ENCODE peak calls at places on chromosomes 1 and 21, in seven cellular contexts. S is KBM-7; Q is GM13977; O is mucosa of descending colon; C is AG04449; U is astrocyte of the spinal cord; G is stimulated activated effector memory CD8-positive, alpha-beta T cell treated with anti-CD3 and anti-CD28 coated beads, Interleukin-12 subunit alpha, Interleukin-12 subunit beta, amount 100 ng/mL, for 72 hours. X is an unnamed sample.
A peak's percentile ranks its signal among the peaks of the same experiment; 100 is the strongest.

GRCh38 chr1:150543500-150544143 is 5.6 kb upstream of the ADAMTSL4 start:
- DNase-seq in C (no peak), G (no peak), Q (no peak), O (no peak), U (no peak), S (no peak), X (peak; percentile 29)

GRCh38 chr1:12472798-12473551 is 145.0 kb downstream of the DHRS3 start:
- DNase-seq in O (no peak), C (no peak), G (peak; percentile 45), Q (no peak), U (no peak), S (no peak), X (no peak)

GRCh38 chr1:43493661-43494450 is 36.8 kb upstream of the PTPRF start:
- DNase-seq in Q (no peak), O (no peak), G (no peak), S (no peak), C (no peak), U (peak; percentile 14), X (no peak)

GRCh38 chr1:74731399-74732052 is 1.3 kb downstream of the CRYZ start:
- DNase-seq in O (no peak), S (no peak), Q (peak; percentile 38), C (no peak), U (no peak), G (no peak), X (no peak)

GRCh38 chr1:68142461-68142860 is 89.9 kb downstream of the WLS start:
- DNase-seq in G (no peak), O (no peak), C (no peak), Q (no peak), U (no peak), S (no peak), X (no peak)

GRCh38 chr1:204683284-204684205 is 2.0 kb downstream of the LRRN2 start:
- DNase-seq in S (no peak), Q (no peak), O (no peak), U (no peak), C (no peak), G (no peak), X (no peak)

GRCh38 chr1:74584185-74584584 is 71.8 kb upstream of the LRRC53 start:
- DNase-seq in O (no peak), Q (no peak), G (no peak), C (no peak), U (no peak), S (no peak), X (no peak)

GRCh38 chr1:163771637-163772036 is 449.9 kb downstream of the NUF2 start:
- DNase-seq in G (no peak), U (no peak), S (no peak), Q (no peak), C (no peak), O (no peak), X (no peak)

GRCh38 chr1:155228096-155228427 is 19.6 kb downstream of the MTX1 start:
- DNase-seq in Q (no peak), C (no peak), G (no peak), S (no peak), O (no peak), U (no peak), X (no peak)

GRCh38 chr1:68057564-68057963 is 7.1 kb upstream of the DIRAS3 start:
- DNase-seq in G (no peak), S (no peak), O (no peak), C (no peak), Q (no peak), U (no peak), X (no peak)

GRCh38 chr1:87961992-87962391 is 633.3 kb downstream of the LMO4 start:
- DNase-seq in U (no peak), G (no peak), S (no peak), Q (no peak), O (no peak), C (no peak), X (peak; percentile 4)

GRCh38 chr1:147640553-147641165 is 29.7 kb downstream of the ACP6 start:
- DNase-seq in C (peak; percentile 24), U (peak; percentile 72), Q (peak; percentile 81), S (peak; percentile 75), O (peak; percentile 76), G (peak; percentile 65), X (peak; percentile 37)

GRCh38 chr1:21938791-21939538 is 1.9 kb upstream of the HSPG2 start:
- DNase-seq in U (no peak), C (no peak), O (peak; percentile 21), G (no peak), S (no peak), Q (no peak), X (no peak)

GRCh38 chr21:45403825-45404725 is 890 bp upstream of the COL18A1 start:
- DNase-seq in U (peak; percentile 59), Q (no peak), O (peak; percentile 39), S (no peak), C (no peak), G (no peak), X (no peak)

GRCh38 chr1:2229032-2229920 is 1.2 kb downstream of the SKI start:
- DNase-seq in C (no peak), U (peak; percentile 55), S (peak; percentile 59), O (peak; percentile 82), G (no peak), Q (peak; percentile 75), X (peak; percentile 29)

GRCh38 chr1:227255086-227255732 is 63.1 kb downstream of the CDC42BPA start:
- DNase-seq in S (no peak), Q (no peak), O (no peak), G (no peak), C (no peak), U (no peak), X (no peak)

GRCh38 chr21:19322360-19322759 is 918.8 kb upstream of the TMPRSS15 start:
- DNase-seq in Q (no peak), C (no peak), G (no peak), U (peak; percentile 7), O (no peak), S (peak; percentile 28), X (no peak)

GRCh38 chr1:159121526-159121925 is 45.0 kb upstream of the AIM2 start:
- DNase-seq in C (no peak), S (no peak), Q (no peak), O (no peak), G (no peak), U (no peak), X (no peak)

GRCh38 chr1:41728403-41729202 is 190.1 kb downstream of the HIVEP3 start:
- DNase-seq in S (no peak), O (peak; percentile 43), Q (peak; percentile 87), C (no peak), U (no peak), G (peak; percentile 57), X (peak; percentile 78)

GRCh38 chr1:37394574-37395464 is 79.6 kb upstream of the ZC3H12A start:
- DNase-seq in O (no peak), U (no peak), C (no peak), Q (no peak), G (no peak), S (no peak), X (no peak)

GRCh38 chr1:206751891-206752290 is 18.7 kb upstream of the IL19 start:
- DNase-seq in C (no peak), G (no peak), S (no peak), Q (no peak), U (no peak), O (no peak), X (no peak)

GRCh38 chr1:31374511-31375196 is 1.8 kb upstream of the FABP3 start:
- DNase-seq in O (no peak), U (peak; percentile 58), Q (no peak), C (no peak), S (no peak), G (no peak), X (no peak)

GRCh38 chr21:36700295-36700960 is 1.5 kb downstream of the SIM2 start:
- DNase-seq in U (no peak), Q (peak; percentile 45), G (no peak), S (no peak), C (no peak), O (no peak), X (no peak)

GRCh38 chr1:167169642-167170041 is 51.0 kb upstream of the POU2F1 start:
- DNase-seq in U (no peak), Q (no peak), S (no peak), O (no peak), C (no peak), G (no peak), X (no peak)

GRCh38 chr1:230878584-230878975 is 10.3 kb upstream of the C1orf198 start:
- DNase-seq in O (no peak), G (no peak), S (no peak), U (peak; percentile 59), C (peak; percentile 98), Q (no peak), X (no peak)

GRCh38 chr21:36254106-36254941 is 65.7 kb upstream of the MORC3 start:
- DNase-seq in G (no peak), O (no peak), C (no peak), U (no peak), Q (no peak), S (peak; percentile 14), X (peak; percentile 19)

GRCh38 chr1:165143437-165144065 is 213.0 kb downstream of the LMX1A start:
- DNase-seq in U (no peak), G (no peak), C (no peak), S (peak; percentile 30), O (peak; percentile 51), Q (peak; percentile 16), X (peak; percentile 11)

GRCh38 chr1:226974544-226975258 is 34.6 kb downstream of the COQ8A start:
- DNase-seq in Q (no peak), C (no peak), G (no peak), S (no peak), U (no peak), O (no peak), X (no peak)

GRCh38 chr21:42397291-42398129 is 1.7 kb upstream of the TMPRSS3 start:
- DNase-seq in U (no peak), O (no peak), G (no peak), Q (no peak), S (no peak), C (no peak), X (no peak)

GRCh38 chr21:46097826-46098286 is at the start of gene COL6A2:
- DNase-seq in U (peak; percentile 67), C (no peak), S (peak; percentile 30), Q (peak; percentile 73), G (peak; percentile 30), O (peak; percentile 68), X (no peak)